ENCODE peak calls at places on chromosomes 5 and 9, in six cellular contexts. One of them, this sample, is unnamed.

GRCh38 chr5:139388198-139388821 is 1.4 kb downstream of the MZB1 start:
- DNase-seq in K562: no peak
- DNase-seq in GM12878: no peak
- DNase-seq in transverse colon: peak; percentile 86
- DNase-seq in suprapubic skin: peak; percentile 77
- DNase-seq in stomach: peak; percentile 72
- DNase-seq in this sample: no peak

GRCh38 chr5:5156461-5157082 is 16.4 kb downstream of the ADAMTS16 start:
- DNase-seq in K562: no peak
- DNase-seq in GM12878: no peak
- DNase-seq in transverse colon: no peak
- DNase-seq in suprapubic skin: no peak
- DNase-seq in stomach: no peak
- DNase-seq in this sample: no peak

GRCh38 chr9:82036101-82036500 is 47.5 kb downstream of the SPATA31D1 start:
- DNase-seq in K562: no peak
- DNase-seq in GM12878: no peak
- DNase-seq in transverse colon: no peak
- DNase-seq in suprapubic skin: no peak
- DNase-seq in stomach: no peak
- DNase-seq in this sample: no peak

GRCh38 chr9:18493361-18494015 is 19.5 kb downstream of the ADAMTSL1 start:
- DNase-seq in K562: no peak
- DNase-seq in GM12878: no peak
- DNase-seq in transverse colon: no peak
- DNase-seq in suprapubic skin: no peak
- DNase-seq in stomach: no peak
- DNase-seq in this sample: no peak

GRCh38 chr5:94326579-94326978 is 291.8 kb downstream of the KIAA0825 start:
- DNase-seq in K562: peak; percentile 9
- DNase-seq in GM12878: no peak
- DNase-seq in transverse colon: no peak
- DNase-seq in suprapubic skin: no peak
- DNase-seq in stomach: no peak
- DNase-seq in this sample: no peak

GRCh38 chr5:42507451-42508092 is 84.3 kb downstream of the GHR start:
- DNase-seq in K562: no peak
- DNase-seq in GM12878: no peak
- DNase-seq in transverse colon: no peak
- DNase-seq in suprapubic skin: no peak
- DNase-seq in stomach: no peak
- DNase-seq in this sample: no peak

GRCh38 chr5:134215757-134216156 is 10.1 kb downstream of the PPP2CA start:
- DNase-seq in K562: no peak
- DNase-seq in GM12878: no peak
- DNase-seq in transverse colon: no peak
- DNase-seq in suprapubic skin: no peak
- DNase-seq in stomach: no peak
- DNase-seq in this sample: no peak

GRCh38 chr9:13487936-13488335 is 208.4 kb upstream of the MPDZ start:
- DNase-seq in K562: no peak
- DNase-seq in GM12878: no peak
- DNase-seq in transverse colon: no peak
- DNase-seq in suprapubic skin: no peak
- DNase-seq in stomach: no peak
- DNase-seq in this sample: no peak

GRCh38 chr5:143770430-143770829 is 41.5 kb upstream of the HMHB1 start:
- DNase-seq in K562: no peak
- DNase-seq in GM12878: no peak
- DNase-seq in transverse colon: no peak
- DNase-seq in suprapubic skin: no peak
- DNase-seq in stomach: no peak
- DNase-seq in this sample: no peak

DNA sequence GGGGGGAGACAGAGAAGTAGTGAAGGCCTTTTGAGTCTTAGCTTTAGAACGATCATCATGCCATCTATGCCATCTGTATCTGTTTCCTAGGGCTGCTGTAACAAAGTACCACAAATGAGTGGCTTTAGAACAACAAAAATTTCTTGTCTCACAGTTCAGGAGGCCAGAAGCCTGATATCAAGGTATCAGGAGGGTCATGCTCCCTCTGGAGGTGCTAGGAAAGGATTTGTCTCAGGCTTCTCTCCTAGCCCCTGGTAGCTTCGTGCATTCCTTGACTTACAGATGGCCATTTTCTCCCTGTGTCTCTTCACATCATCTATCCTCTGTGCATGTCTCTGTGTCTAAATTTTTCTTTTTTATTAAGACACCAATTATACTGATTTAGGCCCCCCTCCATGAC is 5.2 kb downstream of the CARD6 start:
- DNase-seq in K562: no peak
- DNase-seq in GM12878: no peak
- DNase-seq in transverse colon: no peak
- DNase-seq in suprapubic skin: no peak
- DNase-seq in stomach: no peak
- DNase-seq in this sample: no peak
- H3K27ac ChIP-seq in K562: no peak overlapping the region
- H3K27ac ChIP-seq in GM12878: no peak overlapping the region
- H3K27ac ChIP-seq in transverse colon: no peak overlapping the region
- H3K27ac ChIP-seq in suprapubic skin: no peak overlapping the region
- H3K27ac ChIP-seq in stomach: no peak overlapping the region
- H3K27ac ChIP-seq in this sample: no peak overlapping the region

DNA sequence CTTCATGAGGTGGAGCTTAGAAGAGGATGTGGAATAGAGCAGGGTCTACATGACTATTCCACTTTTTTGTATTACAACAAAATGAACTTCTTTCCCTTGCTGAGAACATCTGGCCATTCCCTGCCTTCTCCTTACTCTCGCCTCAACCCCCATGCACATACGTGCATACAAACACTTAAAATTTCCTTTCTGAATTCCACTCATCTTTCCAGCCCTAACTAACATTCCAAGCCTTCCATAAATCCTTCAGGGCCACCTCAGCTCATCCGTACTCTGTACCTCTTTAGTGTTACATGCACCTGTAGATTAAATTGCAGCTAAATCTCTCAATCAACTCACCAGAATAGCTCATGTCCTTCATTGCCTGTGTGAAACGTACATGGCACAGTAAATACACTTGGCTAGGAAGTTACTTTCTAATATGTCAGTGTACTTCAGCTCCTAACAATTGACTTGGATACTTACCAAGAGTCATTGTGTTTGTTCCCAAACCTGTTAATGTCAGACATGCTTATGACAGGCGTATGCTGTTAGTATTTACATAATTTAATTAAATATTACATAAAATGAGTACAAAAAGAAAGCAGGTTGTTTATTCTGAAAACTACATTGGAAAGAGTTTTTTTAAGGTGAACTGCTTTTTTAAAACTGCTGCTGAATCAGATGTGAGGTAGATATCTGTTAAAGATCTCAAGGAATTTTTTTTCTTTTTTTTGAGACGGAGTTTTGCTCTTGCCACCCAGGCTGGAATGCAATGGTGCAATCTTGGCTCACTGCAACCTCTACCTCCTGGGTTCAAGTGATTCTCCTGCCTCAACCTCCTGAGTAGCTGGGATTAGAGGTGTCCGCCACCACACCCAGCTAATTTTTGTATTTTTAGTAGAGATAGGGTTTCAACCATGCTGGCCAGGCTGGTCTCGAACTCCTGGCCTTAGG is 55.7 kb downstream of the GLIS3 start:
- DNase-seq in K562: no peak
- DNase-seq in GM12878: no peak
- DNase-seq in transverse colon: no peak
- DNase-seq in suprapubic skin: no peak
- DNase-seq in stomach: no peak
- DNase-seq in this sample: no peak
- TF ChIP-seq EP300 in K562: no peak
- TF ChIP-seq EP300 in GM12878: no peak
- TF ChIP-seq EP300 in transverse colon: no peak
- TF ChIP-seq EP300 in suprapubic skin: no peak
- TF ChIP-seq EP300 in stomach: no peak
- TF ChIP-seq EP300 in this sample: no peak

DNA sequence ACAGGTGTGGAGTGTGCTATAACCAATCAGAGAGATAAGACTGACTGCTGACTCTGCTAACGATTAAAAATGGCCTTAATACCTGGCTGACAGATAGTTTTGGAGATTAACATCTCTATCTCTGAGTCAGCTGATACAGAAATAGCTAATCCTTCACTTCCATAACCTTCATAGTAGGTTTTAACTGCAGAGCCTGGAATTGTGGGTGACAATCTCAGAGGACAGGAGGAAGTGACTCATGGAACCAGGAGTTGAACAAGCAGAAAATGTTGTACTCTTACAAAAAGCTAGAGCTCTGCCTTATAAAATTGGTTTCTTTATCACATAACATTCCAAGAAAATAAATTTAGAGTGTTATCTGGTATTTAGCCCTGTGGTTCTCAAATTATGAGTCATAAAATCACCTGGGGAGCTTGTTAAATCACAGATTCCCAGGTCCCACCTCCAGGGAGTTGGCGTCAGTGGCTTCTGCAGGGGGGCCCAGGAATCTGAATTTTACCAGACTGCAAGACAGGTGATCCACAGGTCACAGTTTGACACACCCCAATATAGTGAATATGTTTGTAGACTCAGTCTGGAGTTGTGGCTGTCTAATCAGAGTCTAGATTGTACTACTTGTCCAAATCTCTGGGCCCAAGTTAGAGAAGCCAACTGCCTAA is 44.4 kb upstream of the AFAP1L1 start:
- DNase-seq in K562: no peak
- DNase-seq in GM12878: no peak
- DNase-seq in transverse colon: no peak
- DNase-seq in suprapubic skin: no peak
- DNase-seq in stomach: no peak
- DNase-seq in this sample: no peak
- TF ChIP-seq POLR2AphosphoS5 in K562: no peak
- TF ChIP-seq POLR2AphosphoS5 in GM12878: no peak
- TF ChIP-seq POLR2AphosphoS5 in transverse colon: no peak
- TF ChIP-seq POLR2AphosphoS5 in suprapubic skin: no peak
- TF ChIP-seq POLR2AphosphoS5 in stomach: no peak
- TF ChIP-seq POLR2AphosphoS5 in this sample: no peak

GRCh38 chr5:123035320-123035949 is 1.1 kb downstream of the PPIC start:
- DNase-seq in K562: peak; percentile 55
- DNase-seq in GM12878: no peak
- DNase-seq in transverse colon: peak; percentile 63
- DNase-seq in suprapubic skin: no peak
- DNase-seq in stomach: peak; percentile 38
- DNase-seq in this sample: peak; percentile 79

GRCh38 chr5:123035950-123036390 is 555 bp downstream of the PPIC start:
- DNase-seq in K562: peak; percentile 25
- DNase-seq in GM12878: no peak
- DNase-seq in transverse colon: peak; percentile 58
- DNase-seq in suprapubic skin: peak; percentile 84
- DNase-seq in stomach: peak; percentile 63
- DNase-seq in this sample: peak; percentile 69

GRCh38 chr5:123036391-123037103 is at the start of gene PPIC:
- DNase-seq in K562: peak; percentile 83
- DNase-seq in GM12878: no peak
- DNase-seq in transverse colon: peak; percentile 91
- DNase-seq in suprapubic skin: peak; percentile 90
- DNase-seq in stomach: peak; percentile 89
- DNase-seq in this sample: peak; percentile 97

GRCh38 chr5:123039673-123040072 is 3.1 kb upstream of the PPIC start:
- DNase-seq in K562: no peak
- DNase-seq in GM12878: no peak
- DNase-seq in transverse colon: no peak
- DNase-seq in suprapubic skin: no peak
- DNase-seq in stomach: no peak
- DNase-seq in this sample: no peak

DNA sequence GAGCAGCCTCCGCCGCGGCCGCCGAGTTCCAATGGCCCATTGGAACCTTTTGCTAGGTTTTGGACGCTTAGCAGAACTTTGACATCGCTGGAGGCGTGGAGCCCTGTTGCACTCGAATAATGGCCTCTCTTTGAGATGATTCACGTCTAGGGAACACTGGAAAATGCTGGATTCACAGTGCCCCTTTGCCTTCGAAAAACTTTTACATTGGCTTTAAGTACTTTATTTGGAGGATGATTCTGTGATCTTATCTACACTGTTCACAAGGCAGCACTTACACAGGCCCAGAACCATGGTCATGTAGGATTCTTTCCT is 536 bp upstream of the PPIC start:
- DNase-seq in K562: no peak
- DNase-seq in GM12878: no peak
- DNase-seq in transverse colon: no peak
- DNase-seq in suprapubic skin: no peak
- DNase-seq in stomach: no peak
- DNase-seq in this sample: no peak
- H3K27ac ChIP-seq in K562: no peak overlapping the region
- H3K27ac ChIP-seq in GM12878: no peak overlapping the region
- H3K27ac ChIP-seq in transverse colon: peak overlapping the region; percentile 93
- H3K27ac ChIP-seq in suprapubic skin: peak overlapping the region; percentile 83
- H3K27ac ChIP-seq in stomach: peak overlapping the region; percentile 96
- H3K27ac ChIP-seq in this sample: peak overlapping the region; percentile 96

GRCh38 chr5:180291943-180292831 is at the start of gene MAPK9:
- DNase-seq in K562: peak; percentile 97
- DNase-seq in GM12878: no peak
- DNase-seq in transverse colon: peak; percentile 88
- DNase-seq in suprapubic skin: peak; percentile 87
- DNase-seq in stomach: peak; percentile 89
- DNase-seq in this sample: peak; percentile 83
- TF ChIP-seq EP300 in K562: no peak
- TF ChIP-seq EP300 in GM12878: no peak
- TF ChIP-seq EP300 in transverse colon: no peak
- TF ChIP-seq EP300 in suprapubic skin: no peak
- TF ChIP-seq EP300 in stomach: no peak
- TF ChIP-seq EP300 in this sample: no peak

GRCh38 chr5:150497274-150497988 is 10.5 kb upstream of the NDST1 start:
- DNase-seq in K562: no peak
- DNase-seq in GM12878: no peak
- DNase-seq in transverse colon: no peak
- DNase-seq in suprapubic skin: no peak
- DNase-seq in stomach: peak; percentile 68
- DNase-seq in this sample: peak; percentile 77
- TF ChIP-seq POLR2AphosphoS5 in K562: no peak
- TF ChIP-seq POLR2AphosphoS5 in GM12878: no peak
- TF ChIP-seq POLR2AphosphoS5 in transverse colon: peak; percentile 61
- TF ChIP-seq POLR2AphosphoS5 in suprapubic skin: peak; percentile 19
- TF ChIP-seq POLR2AphosphoS5 in stomach: peak; percentile 82
- TF ChIP-seq POLR2AphosphoS5 in this sample: peak; percentile 73

GRCh38 chr5:175257847-175258194 is 186.2 kb downstream of the DRD1 start:
- DNase-seq in K562: peak; percentile 36
- DNase-seq in GM12878: no peak
- DNase-seq in transverse colon: no peak
- DNase-seq in suprapubic skin: no peak
- DNase-seq in stomach: no peak
- DNase-seq in this sample: no peak
- H3K27ac ChIP-seq in K562: no peak overlapping the region
- H3K27ac ChIP-seq in GM12878: no peak overlapping the region
- H3K27ac ChIP-seq in transverse colon: no peak overlapping the region
- H3K27ac ChIP-seq in suprapubic skin: no peak overlapping the region
- H3K27ac ChIP-seq in stomach: no peak overlapping the region
- H3K27ac ChIP-seq in this sample: no peak overlapping the region

GRCh38 chr5:154580422-154580821 is 102.4 kb upstream of the HAND1 start:
- DNase-seq in K562: no peak
- DNase-seq in GM12878: no peak
- DNase-seq in transverse colon: no peak
- DNase-seq in suprapubic skin: no peak
- DNase-seq in stomach: no peak
- DNase-seq in this sample: no peak
- TF ChIP-seq EP300 in K562: no peak
- TF ChIP-seq EP300 in GM12878: no peak
- TF ChIP-seq EP300 in transverse colon: no peak
- TF ChIP-seq EP300 in suprapubic skin: no peak
- TF ChIP-seq EP300 in stomach: no peak
- TF ChIP-seq EP300 in this sample: no peak

GRCh38 chr5:40554048-40554447 is 125.7 kb upstream of the PTGER4 start:
- DNase-seq in K562: no peak
- DNase-seq in GM12878: no peak
- DNase-seq in transverse colon: no peak
- DNase-seq in suprapubic skin: no peak
- DNase-seq in stomach: no peak
- DNase-seq in this sample: no peak
- TF ChIP-seq POLR2AphosphoS5 in K562: no peak
- TF ChIP-seq POLR2AphosphoS5 in GM12878: no peak
- TF ChIP-seq POLR2AphosphoS5 in transverse colon: no peak
- TF ChIP-seq POLR2AphosphoS5 in suprapubic skin: no peak
- TF ChIP-seq POLR2AphosphoS5 in stomach: no peak
- TF ChIP-seq POLR2AphosphoS5 in this sample: no peak